ENCODE peak calls at places on chromosomes 5 and 9, in five cellular contexts. U, Q, G, B and D are unnamed samples.

GRCh38 chr5:169545762-169546161 is 37.8 kb upstream of the SPDL1 start:
- DNase-seq in U (peak), G (no peak), Q (peak), B (no peak), D (no peak)

GRCh38 chr9:38342532-38342931 is 50.0 kb upstream of the ALDH1B1 start:
- DNase-seq in U (no peak), Q (no peak), B (no peak), G (no peak), D (no peak)

GRCh38 chr9:113673726-113674125 is 202.4 kb upstream of the ZNF618 start:
- DNase-seq in G (no peak), U (peak), B (no peak), Q (no peak), D (no peak)

GRCh38 chr5:33324667-33325307 is 116.0 kb upstream of the TARS1 start:
- DNase-seq in U (no peak), Q (no peak), G (no peak), B (no peak), D (no peak)

GRCh38 chr5:110853267-110853666 is 114.5 kb downstream of the SLC25A46 start:
- DNase-seq in G (no peak), U (peak), B (no peak), Q (peak), D (no peak)

GRCh38 chr5:149730620-149731331 is 666 bp downstream of the PPARGC1B start:
- DNase-seq in Q (peak), U (peak), B (peak), G (no peak), D (no peak)

GRCh38 chr5:177484902-177485549 is 11.6 kb upstream of the DBN1 start:
- DNase-seq in B (no peak), G (no peak), U (no peak), Q (peak), D (no peak)

GRCh38 chr5:69202497-69202896 is 13.1 kb downstream of the CENPH start:
- DNase-seq in G (no peak), Q (no peak), U (no peak), B (no peak), D (no peak)

GRCh38 chr5:159051431-159052281 is 48.1 kb downstream of the EBF1 start:
- DNase-seq in U (peak), Q (peak), G (no peak), B (no peak), D (peak)

GRCh38 chr5:100797863-100798262 is 105.2 kb downstream of the ST8SIA4 start:
- DNase-seq in U (peak), B (no peak), Q (peak), G (no peak), D (no peak)

GRCh38 chr5:99706160-99706559 is 777.4 kb upstream of the CHD1 start:
- DNase-seq in Q (no peak), U (no peak), G (no peak), B (no peak), D (no peak)

GRCh38 chr5:72921886-72922285 is 34.0 kb upstream of the FCHO2 start:
- DNase-seq in Q (no peak), U (no peak), G (no peak), B (no peak), D (no peak)

GRCh38 chr5:134647750-134648424 is 698 bp upstream of the SEC24A start:
- DNase-seq in U (peak), G (no peak), B (peak), Q (no peak), D (no peak)

GRCh38 chr5:149860801-149861322 is 83.7 kb downstream of the PDE6A start:
- DNase-seq in U (peak), Q (peak), B (no peak), G (no peak), D (no peak)

GRCh38 chr5:132679166-132679565 is 5.4 kb downstream of the IL4 start:
- DNase-seq in U (no peak), Q (no peak), G (no peak), B (no peak), D (no peak)

GRCh38 chr5:31396611-31397295 is 135.1 kb downstream of the DROSHA start:
- DNase-seq in Q (no peak), B (no peak), G (no peak), U (no peak), D (no peak)

GRCh38 chr5:57896596-57896995 is 414.0 kb upstream of the ACTBL2 start:
- DNase-seq in G (no peak), Q (peak), B (no peak), U (peak), D (no peak)

GRCh38 chr5:98713856-98714255 is 59.6 kb upstream of the RGMB start:
- DNase-seq in G (no peak), B (no peak), U (no peak), Q (no peak), D (no peak)

GRCh38 chr5:59661939-59662615 is 231.4 kb downstream of the PDE4D start:
- DNase-seq in B (no peak), U (peak), G (no peak), Q (no peak), D (no peak)

GRCh38 chr5:176529824-176530195 is 7.4 kb downstream of the RNF44 start:
- DNase-seq in G (no peak), Q (no peak), B (peak), U (no peak), D (no peak)

GRCh38 chr9:110351009-110351467 is 13.4 kb upstream of the TXNDC8 start:
- DNase-seq in Q (peak), G (no peak), B (no peak), U (peak), D (no peak)

GRCh38 chr5:114055810-114056476 is 305.9 kb upstream of the KCNN2 start:
- DNase-seq in U (peak), B (no peak), G (no peak), Q (no peak), D (peak)

GRCh38 chr9:133510926-133511505 is 13.7 kb downstream of the MYMK start:
- DNase-seq in Q (no peak), G (no peak), U (no peak), B (no peak), D (no peak)

GRCh38 chr9:19085295-19085694 is 17.4 kb downstream of the HAUS6 start:
- DNase-seq in U (peak), B (no peak), G (no peak), Q (peak), D (no peak)
- TF ChIP-seq CTCF in U (peak), B (peak), G (no peak), Q (peak), D (peak)

GRCh38 chr9:32398207-32398606 is 13.8 kb downstream of the ACO1 start:
- DNase-seq in B (no peak), U (peak), G (no peak), Q (no peak), D (no peak)

GRCh38 chr9:32394381-32395049 is 10.1 kb downstream of the ACO1 start:
- DNase-seq in U (peak), B (no peak), Q (peak), G (no peak), D (no peak)

GRCh38 chr9:32401471-32401870 is 17.0 kb downstream of the ACO1 start:
- DNase-seq in G (no peak), U (no peak), B (no peak), Q (no peak), D (no peak)

GRCh38 chr9:32399110-32399815 is 14.8 kb downstream of the ACO1 start:
- DNase-seq in Q (no peak), G (no peak), U (no peak), B (no peak), D (no peak)

GRCh38 chr9:32395483-32396216 is 11.2 kb downstream of the ACO1 start:
- DNase-seq in U (peak), B (no peak), G (peak), Q (peak), D (no peak)
- TF ChIP-seq CTCF in U (peak), B (no peak), G (no peak), Q (peak), D (no peak)

GRCh38 chr5:23820764-23821471 is 313.5 kb downstream of the PRDM9 start:
- DNase-seq in G (no peak), Q (peak), U (peak), B (no peak), D (no peak)
- TF ChIP-seq CTCF in G (no peak), Q (peak), U (peak), B (no peak), D (peak)

GRCh38 chr9:407255-407654 is 192.6 kb downstream of the DOCK8 start:
- DNase-seq in G (no peak), B (no peak), U (no peak), Q (no peak), D (no peak)
- TF ChIP-seq CTCF in G (no peak), B (no peak), U (no peak), Q (no peak), D (no peak)

GRCh38 chr9:71910602-71911060 is 362 bp downstream of the ABHD17B start:
- DNase-seq in G (peak), B (no peak), Q (no peak), U (no peak), D (no peak)
- TF ChIP-seq CTCF in G (no peak), B (no peak), Q (no peak), U (no peak), D (no peak)

GRCh38 chr9:71628247-71628646 is 140.1 kb downstream of the CEMIP2 start:
- DNase-seq in B (no peak), Q (peak), U (peak), G (no peak), D (no peak)
- TF ChIP-seq CTCF in B (peak), Q (peak), U (peak), G (no peak), D (peak)